ENCODE peak calls at places on chromosomes 6 and 20, in six cellular contexts. One of them, this sample, is unnamed. For H3K36me3, the result is how much of the 10 kb centered on the place peaks cover.

GRCh38 chr6:87237804-87238203 is 82.4 kb downstream of the ZNF292 start:
- DNase-seq in PC-3: peak
- DNase-seq in left ventricle myocardium inferior: no peak
- DNase-seq in lower lobe of right lung: no peak
- DNase-seq in BE2C: no peak
- DNase-seq in bronchial epithelial cell: peak
- DNase-seq in this sample: no peak

GRCh38 chr6:79777713-79778579 is 146.8 kb downstream of the SH3BGRL2 start:
- DNase-seq in PC-3: peak
- DNase-seq in left ventricle myocardium inferior: peak
- DNase-seq in lower lobe of right lung: peak
- DNase-seq in BE2C: peak
- DNase-seq in bronchial epithelial cell: peak
- DNase-seq in this sample: peak

GRCh38 chr6:23647045-23647444 is 479.0 kb upstream of the NRSN1 start:
- DNase-seq in PC-3: no peak
- DNase-seq in left ventricle myocardium inferior: no peak
- DNase-seq in lower lobe of right lung: no peak
- DNase-seq in BE2C: no peak
- DNase-seq in bronchial epithelial cell: no peak
- DNase-seq in this sample: no peak

GRCh38 chr20:5221078-5221430 is 94.2 kb downstream of the CDS2 start:
- DNase-seq in PC-3: no peak
- DNase-seq in left ventricle myocardium inferior: no peak
- DNase-seq in lower lobe of right lung: no peak
- DNase-seq in BE2C: no peak
- DNase-seq in bronchial epithelial cell: no peak
- DNase-seq in this sample: no peak

GRCh38 chr6:14881399-14881798 is 364.5 kb upstream of the JARID2 start:
- DNase-seq in PC-3: peak
- DNase-seq in left ventricle myocardium inferior: no peak
- DNase-seq in lower lobe of right lung: no peak
- DNase-seq in BE2C: no peak
- DNase-seq in bronchial epithelial cell: peak
- DNase-seq in this sample: no peak

GRCh38 chr6:156102129-156102528 is 646.5 kb upstream of the NOX3 start:
- DNase-seq in PC-3: peak
- DNase-seq in left ventricle myocardium inferior: no peak
- DNase-seq in lower lobe of right lung: no peak
- DNase-seq in BE2C: peak
- DNase-seq in bronchial epithelial cell: peak
- DNase-seq in this sample: no peak

GRCh38 chr6:166955121-166955864 is 1.1 kb downstream of the RNASET2 start:
- DNase-seq in PC-3: peak
- DNase-seq in left ventricle myocardium inferior: peak
- DNase-seq in lower lobe of right lung: peak
- DNase-seq in BE2C: no peak
- DNase-seq in bronchial epithelial cell: no peak
- DNase-seq in this sample: no peak

GRCh38 chr6:46042355-46042999 is 26.8 kb upstream of the CLIC5 start:
- DNase-seq in PC-3: peak
- DNase-seq in left ventricle myocardium inferior: peak
- DNase-seq in lower lobe of right lung: no peak
- DNase-seq in BE2C: peak
- DNase-seq in bronchial epithelial cell: peak
- DNase-seq in this sample: no peak

GRCh38 chr6:101762851-101763250 is 369.3 kb downstream of the GRIK2 start:
- DNase-seq in PC-3: no peak
- DNase-seq in left ventricle myocardium inferior: no peak
- DNase-seq in lower lobe of right lung: no peak
- DNase-seq in BE2C: no peak
- DNase-seq in bronchial epithelial cell: peak
- DNase-seq in this sample: no peak

GRCh38 chr6:1094306-1094705 is 217.6 kb upstream of the FOXQ1 start:
- DNase-seq in PC-3: no peak
- DNase-seq in left ventricle myocardium inferior: no peak
- DNase-seq in lower lobe of right lung: no peak
- DNase-seq in BE2C: no peak
- DNase-seq in bronchial epithelial cell: no peak
- DNase-seq in this sample: no peak

GRCh38 chr20:39518649-39519048 is 556.5 kb downstream of the DHX35 start:
- DNase-seq in PC-3: no peak
- DNase-seq in left ventricle myocardium inferior: no peak
- DNase-seq in lower lobe of right lung: no peak
- DNase-seq in BE2C: no peak
- DNase-seq in bronchial epithelial cell: no peak
- DNase-seq in this sample: no peak

GRCh38 chr6:134249759-134250602 is 67.9 kb downstream of the SGK1 start:
- DNase-seq in PC-3: no peak
- DNase-seq in left ventricle myocardium inferior: no peak
- DNase-seq in lower lobe of right lung: no peak
- DNase-seq in BE2C: no peak
- DNase-seq in bronchial epithelial cell: peak
- DNase-seq in this sample: no peak

GRCh38 chr6:12490904-12491571 is 200.9 kb downstream of the EDN1 start:
- DNase-seq in PC-3: peak
- DNase-seq in left ventricle myocardium inferior: no peak
- DNase-seq in lower lobe of right lung: no peak
- DNase-seq in BE2C: no peak
- DNase-seq in bronchial epithelial cell: peak
- DNase-seq in this sample: no peak

GRCh38 chr6:116975600-116975999 is 98.6 kb downstream of the RFX6 start:
- DNase-seq in PC-3: peak
- DNase-seq in left ventricle myocardium inferior: no peak
- DNase-seq in lower lobe of right lung: no peak
- DNase-seq in BE2C: no peak
- DNase-seq in bronchial epithelial cell: peak
- DNase-seq in this sample: no peak

GRCh38 chr6:108484016-108484415 is 76.7 kb upstream of the FOXO3 start:
- DNase-seq in PC-3: no peak
- DNase-seq in left ventricle myocardium inferior: no peak
- DNase-seq in lower lobe of right lung: no peak
- DNase-seq in BE2C: no peak
- DNase-seq in bronchial epithelial cell: no peak
- DNase-seq in this sample: no peak

GRCh38 chr6:129981598-129981997 is 36.8 kb upstream of the L3MBTL3 start:
- DNase-seq in PC-3: peak
- DNase-seq in left ventricle myocardium inferior: no peak
- DNase-seq in lower lobe of right lung: no peak
- DNase-seq in BE2C: no peak
- DNase-seq in bronchial epithelial cell: peak
- DNase-seq in this sample: no peak

GRCh38 chr6:141173529-141173928 is 959.2 kb upstream of the GJE1 start:
- DNase-seq in PC-3: no peak
- DNase-seq in left ventricle myocardium inferior: no peak
- DNase-seq in lower lobe of right lung: no peak
- DNase-seq in BE2C: no peak
- DNase-seq in bronchial epithelial cell: no peak
- DNase-seq in this sample: no peak

GRCh38 chr20:10280016-10280908 is 61.6 kb downstream of the SNAP25 start:
- DNase-seq in PC-3: no peak
- DNase-seq in left ventricle myocardium inferior: no peak
- DNase-seq in lower lobe of right lung: no peak
- DNase-seq in BE2C: no peak
- DNase-seq in bronchial epithelial cell: no peak
- DNase-seq in this sample: no peak

GRCh38 chr20:41169791-41170351 is 32.5 kb downstream of the PLCG1 start:
- DNase-seq in PC-3: peak
- DNase-seq in left ventricle myocardium inferior: no peak
- DNase-seq in lower lobe of right lung: no peak
- DNase-seq in BE2C: no peak
- DNase-seq in bronchial epithelial cell: peak
- DNase-seq in this sample: no peak

GRCh38 chr6:121670511-121670910 is 235.1 kb downstream of the GJA1 start:
- DNase-seq in PC-3: peak
- DNase-seq in left ventricle myocardium inferior: no peak
- DNase-seq in lower lobe of right lung: no peak
- DNase-seq in BE2C: no peak
- DNase-seq in bronchial epithelial cell: peak
- DNase-seq in this sample: no peak

GRCh38 chr20:62370115-62370806 is 3.1 kb upstream of the LAMA5 start:
- DNase-seq in PC-3: peak
- DNase-seq in left ventricle myocardium inferior: no peak
- DNase-seq in lower lobe of right lung: no peak
- DNase-seq in BE2C: no peak
- DNase-seq in bronchial epithelial cell: no peak
- DNase-seq in this sample: peak

GRCh38 chr6:95280690-95281273 is 296.6 kb upstream of the MANEA start:
- DNase-seq in PC-3: peak
- DNase-seq in left ventricle myocardium inferior: no peak
- DNase-seq in lower lobe of right lung: no peak
- DNase-seq in BE2C: peak
- DNase-seq in bronchial epithelial cell: peak
- DNase-seq in this sample: no peak

GRCh38 chr6:52454556-52454955 is 34.4 kb downstream of the EFHC1 start:
- DNase-seq in PC-3: peak
- DNase-seq in left ventricle myocardium inferior: no peak
- DNase-seq in lower lobe of right lung: no peak
- DNase-seq in BE2C: no peak
- DNase-seq in bronchial epithelial cell: peak
- DNase-seq in this sample: no peak

GRCh38 chr6:24359640-24360454 is 2.0 kb upstream of the DCDC2 start:
- DNase-seq in PC-3: peak
- DNase-seq in left ventricle myocardium inferior: peak
- DNase-seq in lower lobe of right lung: peak
- DNase-seq in BE2C: peak
- DNase-seq in bronchial epithelial cell: peak
- DNase-seq in this sample: peak

GRCh38 chr6:14540276-14540675 is 422.7 kb downstream of the CD83 start:
- DNase-seq in PC-3: peak
- DNase-seq in left ventricle myocardium inferior: no peak
- DNase-seq in lower lobe of right lung: no peak
- DNase-seq in BE2C: no peak
- DNase-seq in bronchial epithelial cell: no peak
- DNase-seq in this sample: peak

GRCh38 chr6:15608406-15608805 is 54.4 kb downstream of the DTNBP1 start:
- DNase-seq in PC-3: peak
- DNase-seq in left ventricle myocardium inferior: no peak
- DNase-seq in lower lobe of right lung: no peak
- DNase-seq in BE2C: no peak
- DNase-seq in bronchial epithelial cell: peak
- DNase-seq in this sample: no peak

GRCh38 chr6:43733471-43734293 is 36.3 kb upstream of the VEGFA start:
- DNase-seq in PC-3: no peak
- DNase-seq in left ventricle myocardium inferior: no peak
- DNase-seq in lower lobe of right lung: no peak
- DNase-seq in BE2C: no peak
- DNase-seq in bronchial epithelial cell: peak
- DNase-seq in this sample: no peak

GRCh38 chr6:46914279-46914810 is 7.4 kb downstream of the ADGRF5 start:
- DNase-seq in PC-3: peak
- DNase-seq in left ventricle myocardium inferior: no peak
- DNase-seq in lower lobe of right lung: no peak
- DNase-seq in BE2C: no peak
- DNase-seq in bronchial epithelial cell: peak
- DNase-seq in this sample: no peak

GRCh38 chr6:156879235-156879995 is 102.2 kb downstream of the ARID1B start:
- DNase-seq in PC-3: no peak
- DNase-seq in left ventricle myocardium inferior: no peak
- DNase-seq in lower lobe of right lung: no peak
- DNase-seq in BE2C: no peak
- DNase-seq in bronchial epithelial cell: no peak
- DNase-seq in this sample: no peak

GRCh38 chr20:32743237-32744112 is at the start of gene COMMD7:
- DNase-seq in PC-3: peak
- DNase-seq in left ventricle myocardium inferior: peak
- DNase-seq in lower lobe of right lung: peak
- DNase-seq in BE2C: peak
- DNase-seq in bronchial epithelial cell: peak
- DNase-seq in this sample: peak

GRCh38 chr6:31634131-31634530 is 13.6 kb downstream of the PRRC2A start:
- DNase-seq in PC-3: no peak
- DNase-seq in left ventricle myocardium inferior: no peak
- DNase-seq in lower lobe of right lung: no peak
- DNase-seq in BE2C: no peak
- DNase-seq in bronchial epithelial cell: no peak
- DNase-seq in this sample: no peak

GRCh38 chr6:24127316-24127715 is 1.3 kb downstream of the NRSN1 start:
- DNase-seq in PC-3: no peak
- DNase-seq in left ventricle myocardium inferior: no peak
- DNase-seq in lower lobe of right lung: no peak
- DNase-seq in BE2C: no peak
- DNase-seq in bronchial epithelial cell: no peak
- DNase-seq in this sample: no peak

GRCh38 chr20:50943091-50943490 is 11.9 kb upstream of the ADNP start:
- DNase-seq in PC-3: no peak
- DNase-seq in left ventricle myocardium inferior: no peak
- DNase-seq in lower lobe of right lung: no peak
- DNase-seq in BE2C: no peak
- DNase-seq in bronchial epithelial cell: no peak
- DNase-seq in this sample: no peak
- H3K36me3 ChIP-seq in PC-3: half or more
- H3K36me3 ChIP-seq in left ventricle myocardium inferior: half or more
- H3K36me3 ChIP-seq in lower lobe of right lung: half or more
- H3K36me3 ChIP-seq in BE2C: half or more
- H3K36me3 ChIP-seq in bronchial epithelial cell: under half
- H3K36me3 ChIP-seq in this sample: under half

DNA sequence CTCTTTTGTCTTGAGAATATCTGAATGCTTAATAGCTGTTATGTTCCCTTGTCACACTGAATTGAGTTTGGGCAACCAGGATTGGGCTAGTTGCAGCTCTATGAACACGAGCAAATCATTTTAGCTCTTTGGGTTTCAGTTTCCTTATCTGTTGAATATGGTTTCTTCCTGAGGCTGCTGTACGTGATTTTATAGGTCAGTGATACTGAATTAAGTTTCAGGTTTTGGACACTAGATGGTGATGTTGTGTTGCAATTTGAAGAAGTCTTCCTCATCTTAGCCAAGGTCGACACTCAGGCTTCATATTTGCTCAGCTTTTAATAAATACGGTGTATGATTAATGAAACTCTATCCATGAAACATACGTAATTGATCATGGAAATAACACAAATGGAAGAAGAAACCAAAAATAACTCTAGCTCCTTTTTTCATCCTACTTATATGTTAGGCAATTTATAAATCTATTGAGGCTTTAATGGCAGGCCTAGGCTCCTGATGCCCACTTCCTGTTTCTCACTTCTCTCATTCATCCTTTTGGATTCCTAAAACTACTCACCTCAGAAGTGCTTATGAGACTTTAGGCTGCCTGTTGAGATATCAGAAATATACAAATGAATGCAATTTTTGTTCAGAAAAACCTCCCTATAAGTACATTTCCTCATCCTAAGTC is 354.1 kb upstream of the MAP3K7 start:
- DNase-seq in PC-3: peak
- DNase-seq in left ventricle myocardium inferior: no peak
- DNase-seq in lower lobe of right lung: no peak
- DNase-seq in BE2C: no peak
- DNase-seq in bronchial epithelial cell: peak
- DNase-seq in this sample: no peak
- H3K4me3 ChIP-seq in PC-3: no peak
- H3K4me3 ChIP-seq in left ventricle myocardium inferior: no peak
- H3K4me3 ChIP-seq in lower lobe of right lung: no peak
- H3K4me3 ChIP-seq in BE2C: no peak
- H3K4me3 ChIP-seq in bronchial epithelial cell: no peak
- H3K4me3 ChIP-seq in this sample: no peak

GRCh38 chr6:159232106-159232645 is 63.0 kb downstream of the FNDC1 start:
- DNase-seq in PC-3: no peak
- DNase-seq in left ventricle myocardium inferior: no peak
- DNase-seq in lower lobe of right lung: no peak
- DNase-seq in BE2C: no peak
- DNase-seq in bronchial epithelial cell: no peak
- DNase-seq in this sample: no peak
- H3K36me3 ChIP-seq in PC-3: under half
- H3K36me3 ChIP-seq in left ventricle myocardium inferior: under half
- H3K36me3 ChIP-seq in lower lobe of right lung: under half
- H3K36me3 ChIP-seq in BE2C: under half
- H3K36me3 ChIP-seq in bronchial epithelial cell: under half
- H3K36me3 ChIP-seq in this sample: under half

GRCh38 chr6:97669191-97669651 is 386.2 kb upstream of the MMS22L start:
- DNase-seq in PC-3: no peak
- DNase-seq in left ventricle myocardium inferior: peak
- DNase-seq in lower lobe of right lung: no peak
- DNase-seq in BE2C: peak
- DNase-seq in bronchial epithelial cell: no peak
- DNase-seq in this sample: no peak
- H3K4me3 ChIP-seq in PC-3: no peak
- H3K4me3 ChIP-seq in left ventricle myocardium inferior: peak
- H3K4me3 ChIP-seq in lower lobe of right lung: no peak
- H3K4me3 ChIP-seq in BE2C: peak
- H3K4me3 ChIP-seq in bronchial epithelial cell: no peak
- H3K4me3 ChIP-seq in this sample: no peak

This sample was measured in breast epithelium.